ENCODE peak calls at places on chromosomes 12 and 14, in seven cellular contexts. U is transverse colon, E is ovary, K is right lobe of liver, Y is IMR-90, G is prostate gland, B is spleen. W is an unnamed sample.
A peak's percentile ranks its signal among the peaks of the same experiment; 100 is the strongest.

GRCh38 chr12:122067966-122068365 is 10.6 kb upstream of the MLXIP start:
- DNase-seq in Y (peak; percentile 89), B (peak; percentile 95), K (no peak), E (peak; percentile 66), U (peak; percentile 75), G (peak; percentile 38), W (peak; percentile 86)

GRCh38 chr12:116896525-116896924 is 14.2 kb upstream of the FBXW8 start:
- DNase-seq in G (no peak), B (no peak), U (no peak), K (no peak), E (no peak), Y (no peak), W (no peak)

GRCh38 chr14:44565968-44566367 is 58.9 kb upstream of the FSCB start:
- DNase-seq in E (no peak), K (no peak), G (no peak), B (no peak), U (no peak), Y (no peak), W (no peak)

GRCh38 chr12:119486599-119487154 is 106.9 kb upstream of the TMEM233 start:
- DNase-seq in U (no peak), G (no peak), K (no peak), Y (no peak), E (no peak), B (no peak), W (no peak)

GRCh38 chr12:120830052-120830940 is 73.9 kb downstream of the SPPL3 start:
- DNase-seq in B (no peak), U (no peak), E (no peak), Y (peak; percentile 12), K (no peak), G (no peak), W (no peak)

GRCh38 chr12:114920828-114921579 is 237.0 kb upstream of the TBX3 start:
- DNase-seq in U (no peak), G (no peak), B (no peak), E (no peak), K (no peak), Y (peak; percentile 46), W (no peak)

GRCh38 chr12:113720629-113721028 is 245.5 kb downstream of the RBM19 start:
- DNase-seq in K (no peak), E (no peak), U (no peak), G (no peak), B (no peak), Y (no peak), W (no peak)

GRCh38 chr12:9721394-9722092 is 11.4 kb downstream of the CLECL1 start:
- DNase-seq in G (no peak), E (no peak), K (no peak), U (no peak), B (no peak), Y (peak; percentile 3), W (no peak)

GRCh38 chr12:49541140-49541861 is 2.5 kb downstream of the KCNH3 start:
- DNase-seq in U (no peak), Y (no peak), E (no peak), K (no peak), G (no peak), B (peak; percentile 68), W (peak; percentile 53)

GRCh38 chr14:60654303-60654925 is 5.1 kb upstream of the SIX1 start:
- DNase-seq in B (no peak), Y (peak; percentile 76), U (no peak), K (no peak), G (no peak), E (no peak), W (no peak)

GRCh38 chr12:122895757-122896636 is at the start of gene VPS37B:
- DNase-seq in B (peak; percentile 94), U (peak; percentile 89), K (peak; percentile 81), G (peak; percentile 64), Y (peak; percentile 90), E (peak; percentile 86), W (peak; percentile 91)

GRCh38 chr12:67980391-67980790 is 8.9 kb upstream of the IFNG-AS1 start:
- DNase-seq in Y (peak; percentile 5), B (no peak), G (no peak), K (no peak), E (no peak), U (no peak), W (no peak)

GRCh38 chr12:70543444-70543843 is 93.8 kb downstream of the PTPRB start:
- DNase-seq in K (no peak), B (no peak), U (no peak), Y (peak; percentile 94), E (no peak), G (no peak), W (no peak)

GRCh38 chr12:89343127-89343526 is 9.2 kb downstream of the DUSP6 start:
- DNase-seq in U (no peak), G (no peak), Y (no peak), E (no peak), B (no peak), K (peak; percentile 95), W (no peak)

GRCh38 chr12:60529261-60529660 is 933.4 kb downstream of the SLC16A7 start:
- DNase-seq in K (no peak), G (no peak), B (no peak), E (no peak), U (no peak), Y (no peak), W (no peak)

GRCh38 chr12:88977115-88977514 is 375.2 kb downstream of the DUSP6 start:
- DNase-seq in K (no peak), G (no peak), B (no peak), Y (no peak), E (no peak), U (no peak), W (no peak)

GRCh38 chr12:31833541-31833840 is 104.7 kb upstream of the AMN1 start:
- DNase-seq in B (no peak), K (no peak), G (no peak), E (no peak), U (no peak), Y (no peak), W (no peak)

GRCh38 chr12:14258468-14258947 is 107.0 kb upstream of the ATF7IP start:
- DNase-seq in E (peak; percentile 24), Y (peak; percentile 7), U (no peak), B (no peak), K (peak; percentile 58), G (no peak), W (no peak)
- H3K4me1 ChIP-seq in E (peaks cover 19% of the 10 kb centered on the region), Y (peaks cover 18% of the 10 kb centered on the region), U (peaks cover 35% of the 10 kb centered on the region), B (peaks cover 27% of the 10 kb centered on the region), K (peaks cover 4% of the 10 kb centered on the region), G (peaks cover 16% of the 10 kb centered on the region), W (peaks cover 50% of the 10 kb centered on the region)

GRCh38 chr14:51996148-51996746 is 6.9 kb downstream of the RTRAF start:
- DNase-seq in E (no peak), G (no peak), K (no peak), U (no peak), Y (peak; percentile 68), B (no peak), W (no peak)

GRCh38 chr14:51998348-51998747 is 9.0 kb downstream of the RTRAF start:
- DNase-seq in E (no peak), K (no peak), U (no peak), Y (no peak), G (no peak), B (no peak), W (no peak)

GRCh38 chr14:51989293-51990234 is at the start of gene RTRAF:
- DNase-seq in Y (peak; percentile 92), E (peak; percentile 93), B (peak; percentile 99), G (peak; percentile 94), K (peak; percentile 96), U (peak; percentile 96), W (peak; percentile 97)

GRCh38 chr14:51990488-51990887 is 1.1 kb downstream of the RTRAF start:
- DNase-seq in Y (no peak), E (no peak), U (no peak), B (no peak), G (no peak), K (no peak), W (no peak)

GRCh38 chr14:51993274-51993673 is 3.9 kb downstream of the RTRAF start:
- DNase-seq in K (no peak), B (no peak), G (no peak), E (no peak), Y (no peak), U (no peak), W (no peak)
- H3K27ac ChIP-seq in K (no peak overlapping the region), B (no peak overlapping the region), G (no peak overlapping the region), E (no peak overlapping the region), Y (no peak overlapping the region), U (no peak overlapping the region), W (no peak overlapping the region)

DNA sequence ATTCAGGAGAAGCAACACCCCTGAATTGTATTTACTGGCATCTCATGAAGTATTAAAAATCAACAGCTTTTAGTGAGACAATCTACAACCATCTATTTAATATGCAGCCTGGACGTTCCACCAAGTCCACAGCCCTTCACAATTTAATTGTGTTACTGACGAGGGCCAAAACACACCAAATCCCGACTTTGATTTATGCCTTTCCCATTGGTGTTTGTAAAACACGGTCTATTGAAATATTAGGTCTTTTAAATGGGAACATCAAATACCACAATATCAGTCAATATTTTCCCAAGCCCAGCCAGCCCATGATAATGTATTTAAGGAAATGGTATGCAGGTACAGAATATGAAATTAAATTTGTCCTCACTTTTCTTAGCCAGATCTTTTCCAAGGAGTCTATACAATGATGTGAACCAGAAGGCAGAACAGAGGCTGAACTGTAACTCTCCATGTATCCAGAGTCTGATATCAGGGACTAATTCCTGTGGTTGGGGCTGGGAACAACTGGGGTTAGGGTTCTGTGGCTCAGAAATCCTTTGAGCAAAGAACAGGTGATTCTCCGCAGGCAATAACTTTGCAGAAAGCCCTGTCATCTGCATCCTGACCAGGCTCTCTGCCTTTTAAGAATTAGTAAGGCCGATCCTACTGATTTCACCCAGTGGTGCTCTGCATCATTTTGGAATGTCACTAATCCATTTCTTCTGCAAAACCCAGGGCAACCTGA is 179.3 kb upstream of the GZMB start:
- DNase-seq in K (no peak), Y (no peak), G (peak; percentile 39), B (no peak), U (no peak), E (no peak), W (no peak)
- TF ChIP-seq POLR2A in K (no peak), Y (no peak), G (no peak), B (no peak), U (no peak), E (no peak), W (no peak)

GRCh38 chr14:76963366-76963765 is 65.1 kb downstream of the IRF2BPL start:
- DNase-seq in K (no peak), E (no peak), G (peak; percentile 45), B (no peak), U (no peak), Y (no peak), W (no peak)

GRCh38 chr14:76964695-76965094 is 63.8 kb downstream of the IRF2BPL start:
- DNase-seq in U (no peak), E (no peak), G (no peak), B (no peak), Y (no peak), K (no peak), W (no peak)

GRCh38 chr14:76958975-76959710 is 69.4 kb downstream of the IRF2BPL start:
- DNase-seq in B (no peak), K (no peak), U (no peak), E (no peak), Y (peak; percentile 72), G (peak; percentile 46), W (peak; percentile 91)

GRCh38 chr14:76962303-76962660 is 66.2 kb downstream of the IRF2BPL start:
- DNase-seq in B (peak; percentile 81), K (no peak), Y (no peak), G (no peak), E (no peak), U (no peak), W (no peak)

GRCh38 chr14:76961631-76962302 is 66.7 kb downstream of the IRF2BPL start:
- DNase-seq in B (peak; percentile 97), E (peak; percentile 85), U (peak; percentile 89), G (peak; percentile 66), K (peak; percentile 92), Y (peak; percentile 97), W (peak; percentile 94)
- H3K4me1 ChIP-seq in B (peaks cover 30% of the 10 kb centered on the region), E (peaks cover 4% of the 10 kb centered on the region), U (peaks cover 55% of the 10 kb centered on the region), G (peaks cover 8% of the 10 kb centered on the region), K (no peaks in the 10 kb centered on the region), Y (peaks cover 27% of the 10 kb centered on the region), W (peaks cover 57% of the 10 kb centered on the region)

GRCh38 chr12:77122236-77122635 is 56.9 kb upstream of the E2F7 start:
- DNase-seq in K (no peak), G (no peak), Y (peak; percentile 97), B (no peak), E (no peak), U (no peak), W (no peak)
- H3K27ac ChIP-seq in K (no peak overlapping the region), G (no peak overlapping the region), Y (peak overlapping the region; percentile 34), B (no peak overlapping the region), E (no peak overlapping the region), U (no peak overlapping the region), W (no peak overlapping the region)